ENCODE peak calls at places on chromosomes 12 and 14, in six cellular contexts. H is RWPE2; A is heart left ventricle; K is Karpas-422; C is CD8-positive, alpha-beta T cell; D is cardiac muscle cell. L is an unnamed sample.
A peak's percentile ranks its signal among the peaks of the same experiment; 100 is the strongest.

GRCh38 chr12:29439506-29439905 is 58.0 kb downstream of the OVCH1 start:
- DNase-seq in H (no peak), A (no peak), K (no peak), C (no peak), D (no peak), L (no peak)

GRCh38 chr12:80053048-80053790 is 46.1 kb upstream of the OTOGL start:
- DNase-seq in H (no peak), A (peak; percentile 70), K (no peak), C (no peak), D (peak; percentile 84), L (peak; percentile 53)

GRCh38 chr14:72616294-72616693 is 277.6 kb downstream of the DPF3 start:
- DNase-seq in H (no peak), A (no peak), K (no peak), C (no peak), D (peak; percentile 52), L (no peak)

GRCh38 chr12:96375841-96376249 is 24.4 kb downstream of the CDK17 start:
- DNase-seq in H (no peak), A (no peak), K (peak; percentile 83), C (no peak), D (no peak), L (no peak)

GRCh38 chr14:86852530-86852929 is 1140.5 kb downstream of the GALC start:
- DNase-seq in H (no peak), A (no peak), K (no peak), C (no peak), D (no peak), L (no peak)

GRCh38 chr14:90791481-90791880 is 24.7 kb downstream of the TTC7B start:
- DNase-seq in H (no peak), A (no peak), K (no peak), C (no peak), D (no peak), L (no peak)

GRCh38 chr14:103391048-103391447 is 5.8 kb downstream of the MARK3 start:
- DNase-seq in H (no peak), A (no peak), K (peak; percentile 91), C (peak; percentile 4), D (peak; percentile 92), L (no peak)

GRCh38 chr14:102020058-102020971 is 55.9 kb downstream of the DYNC1H1 start:
- DNase-seq in H (no peak), A (no peak), K (no peak), C (peak; percentile 6), D (peak; percentile 6), L (no peak)

GRCh38 chr12:53328043-53328435 is 6.6 kb upstream of the AAAS start:
- DNase-seq in H (no peak), A (no peak), K (peak; percentile 63), C (no peak), D (no peak), L (peak; percentile 22)

GRCh38 chr14:99574099-99574880 is 29.7 kb downstream of the CCDC85C start:
- DNase-seq in H (no peak), A (no peak), K (peak; percentile 73), C (no peak), D (peak; percentile 92), L (no peak)

GRCh38 chr12:13234045-13234641 is 37.6 kb downstream of the EMP1 start:
- DNase-seq in H (no peak), A (no peak), K (peak; percentile 78), C (no peak), D (peak; percentile 77), L (no peak)

GRCh38 chr14:79972230-79972629 is 239.1 kb downstream of the DIO2 start:
- DNase-seq in H (no peak), A (no peak), K (no peak), C (no peak), D (no peak), L (no peak)

GRCh38 chr12:41663487-41664258 is 475.6 kb downstream of the PDZRN4 start:
- DNase-seq in H (no peak), A (no peak), K (no peak), C (no peak), D (peak; percentile 6), L (no peak)

GRCh38 chr12:48946943-48947342 is 10.3 kb downstream of the ARF3 start:
- DNase-seq in H (no peak), A (no peak), K (no peak), C (no peak), D (no peak), L (no peak)

GRCh38 chr14:85453401-85453800 is 76.5 kb upstream of the FLRT2 start:
- DNase-seq in H (no peak), A (no peak), K (no peak), C (no peak), D (no peak), L (no peak)

GRCh38 chr12:4119157-4119761 is 154.3 kb upstream of the CCND2 start:
- DNase-seq in H (peak; percentile 34), A (no peak), K (no peak), C (no peak), D (no peak), L (no peak)

GRCh38 chr12:14613718-14614117 is 46.0 kb upstream of the PLBD1 start:
- DNase-seq in H (no peak), A (no peak), K (peak; percentile 94), C (no peak), D (no peak), L (no peak)

GRCh38 chr14:94364037-94364436 is 24.4 kb downstream of the SERPINA1 start:
- DNase-seq in H (no peak), A (no peak), K (no peak), C (no peak), D (no peak), L (no peak)

GRCh38 chr12:97556201-97556824 is 93.7 kb downstream of the RMST start:
- DNase-seq in H (no peak), A (no peak), K (no peak), C (no peak), D (peak; percentile 80), L (no peak)

GRCh38 chr12:22657538-22657937 is 32.6 kb downstream of the ETNK1 start:
- DNase-seq in H (no peak), A (no peak), K (no peak), C (no peak), D (peak; percentile 9), L (no peak)

GRCh38 chr14:37969511-37969979 is 238.2 kb upstream of the SSTR1 start:
- DNase-seq in H (no peak), A (no peak), K (no peak), C (no peak), D (no peak), L (no peak)

GRCh38 chr14:76349993-76350392 is 25.9 kb upstream of the ESRRB start:
- DNase-seq in H (no peak), A (no peak), K (no peak), C (no peak), D (no peak), L (no peak)

DNA sequence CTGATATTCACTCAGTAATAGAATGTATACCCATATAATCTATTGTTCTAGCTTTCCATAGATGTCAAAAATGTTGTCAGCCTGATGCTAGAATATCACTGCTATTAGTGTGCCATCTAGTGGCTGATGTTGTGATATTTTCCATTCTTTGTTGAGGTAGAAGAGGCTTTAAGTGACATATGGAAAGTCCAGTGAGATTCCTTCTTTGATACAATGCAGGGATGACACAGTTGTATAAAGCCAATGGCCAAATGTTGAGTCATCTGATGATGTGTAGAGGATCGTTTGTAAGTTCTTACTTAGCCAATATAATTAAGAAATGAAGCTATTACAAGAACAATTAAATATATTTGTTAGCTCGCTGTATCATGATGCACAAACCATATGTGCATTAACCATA is 58.1 kb upstream of the PCED1B start:
- DNase-seq in H (no peak), A (no peak), K (peak; percentile 82), C (no peak), D (peak; percentile 85), L (no peak)
- H3K4me1 ChIP-seq in H (peaks cover 54% of the 10 kb centered on the region), A (no peaks in the 10 kb centered on the region), K (no peaks in the 10 kb centered on the region), C (no peaks in the 10 kb centered on the region), D (no peaks in the 10 kb centered on the region), L (peaks cover 3% of the 10 kb centered on the region)

DNA sequence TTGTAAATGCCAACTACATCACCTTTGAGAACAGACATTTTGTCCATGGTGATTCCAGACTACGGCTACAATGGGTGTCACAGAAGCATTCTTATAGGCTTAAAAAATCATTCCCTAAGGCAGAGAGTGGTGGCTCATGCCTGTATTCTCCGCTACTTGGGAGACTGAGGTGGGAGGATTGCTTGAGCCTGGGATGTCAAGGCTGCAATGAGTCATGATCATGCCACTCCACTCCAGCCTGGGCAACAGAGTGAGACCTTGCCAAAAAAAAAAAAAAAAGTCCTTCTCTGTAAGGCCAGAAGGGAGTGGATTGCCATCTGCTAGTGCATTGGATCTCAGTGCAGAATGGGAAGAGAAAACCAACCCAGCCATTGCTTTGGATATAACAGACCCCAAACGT is 522.5 kb downstream of the VRK1 start:
- DNase-seq in H (no peak), A (no peak), K (no peak), C (no peak), D (no peak), L (no peak)
- H3K4me1 ChIP-seq in H (no peaks in the 10 kb centered on the region), A (no peaks in the 10 kb centered on the region), K (no peaks in the 10 kb centered on the region), C (no peaks in the 10 kb centered on the region), D (no peaks in the 10 kb centered on the region), L (no peaks in the 10 kb centered on the region)

GRCh38 chr12:31756977-31757420 is 28.2 kb upstream of the AMN1 start:
- DNase-seq in H (no peak), A (no peak), K (no peak), C (no peak), D (peak; percentile 34), L (no peak)

GRCh38 chr12:31759621-31760459 is 31.0 kb upstream of the AMN1 start:
- DNase-seq in H (no peak), A (no peak), K (no peak), C (no peak), D (no peak), L (no peak)
- H3K4me1 ChIP-seq in H (peaks cover 12% of the 10 kb centered on the region), A (no peaks in the 10 kb centered on the region), K (peaks cover 4% of the 10 kb centered on the region), C (no peaks in the 10 kb centered on the region), D (no peaks in the 10 kb centered on the region), L (no peaks in the 10 kb centered on the region)

GRCh38 chr14:22884721-22885523 is 1.9 kb downstream of the REM2 start:
- DNase-seq in H (no peak), A (no peak), K (no peak), C (no peak), D (no peak), L (no peak)

GRCh38 chr14:22885975-22886374 is 3.0 kb downstream of the REM2 start:
- DNase-seq in H (no peak), A (no peak), K (no peak), C (no peak), D (no peak), L (no peak)

GRCh38 chr14:22887990-22888378 is 5.0 kb downstream of the REM2 start:
- DNase-seq in H (no peak), A (no peak), K (peak; percentile 93), C (no peak), D (no peak), L (no peak)

GRCh38 chr14:22887260-22887989 is 4.4 kb downstream of the REM2 start:
- DNase-seq in H (no peak), A (no peak), K (peak; percentile 90), C (no peak), D (peak; percentile 90), L (no peak)

DNA sequence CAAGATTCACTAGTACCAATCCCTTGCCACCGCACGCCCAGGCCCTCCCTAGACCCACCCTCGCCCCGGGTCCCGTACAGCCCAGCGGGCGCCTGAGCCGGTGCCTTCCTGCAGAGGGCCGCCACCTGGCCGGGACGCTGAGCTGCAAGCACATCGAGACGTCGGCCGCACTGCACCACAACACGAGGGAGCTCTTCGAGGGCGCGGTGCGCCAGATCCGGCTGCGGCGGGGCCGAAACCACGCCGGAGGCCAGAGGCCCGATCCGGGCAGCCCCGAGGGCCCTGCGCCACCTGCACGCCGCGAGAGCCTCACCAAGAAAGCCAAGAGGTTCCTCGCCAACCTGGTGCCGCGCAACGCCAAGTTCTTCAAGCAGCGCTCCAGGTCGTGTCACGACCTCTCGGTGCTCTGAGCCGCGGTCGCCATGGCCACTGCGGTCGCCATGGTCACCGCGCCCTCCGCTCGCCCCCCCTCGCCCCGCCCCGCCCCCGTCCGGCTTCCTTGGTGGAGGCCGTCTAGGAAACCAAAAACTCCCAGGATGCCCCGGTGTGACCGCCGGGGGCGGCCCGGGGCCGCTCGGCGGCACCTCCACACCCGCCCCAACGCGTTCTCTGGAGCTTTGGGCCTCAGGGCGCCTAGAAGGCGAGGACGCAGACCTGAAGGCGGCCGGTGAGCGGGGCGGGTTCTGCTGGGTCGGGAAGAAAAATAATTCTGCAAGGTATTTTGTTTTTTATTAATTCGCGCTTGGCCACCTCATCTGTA is 3.7 kb downstream of the REM2 start:
- DNase-seq in H (no peak), A (peak; percentile 81), K (peak; percentile 94), C (peak; percentile 34), D (peak; percentile 73), L (peak; percentile 73)
- H3K4me1 ChIP-seq in H (peaks cover 10% of the 10 kb centered on the region), A (peaks cover 6% of the 10 kb centered on the region), K (peaks cover 80% of the 10 kb centered on the region), C (peaks cover 45% of the 10 kb centered on the region), D (peaks cover 28% of the 10 kb centered on the region), L (no peaks in the 10 kb centered on the region)

L was measured in psoas muscle.